ENCODE peak calls at places on chromosome 21, in five cellular contexts. Q is transverse colon, O is hypothalamus, Y is iPS-NIHi11, K is NCI-H1105. W is an unnamed sample.

GRCh38 chr21:37198989-37199924 is 67.9 kb downstream of the VPS26C start:
- DNase-seq in Q (no peak), O (no peak), Y (peak), K (no peak), W (no peak)

GRCh38 chr21:45264146-45264918 is 23.4 kb downstream of the POFUT2 start:
- DNase-seq in Q (no peak), O (no peak), Y (no peak), K (no peak), W (no peak)

GRCh38 chr21:33058468-33059318 is 11.2 kb upstream of the OLIG1 start:
- DNase-seq in Q (no peak), O (no peak), Y (no peak), K (peak), W (no peak)

GRCh38 chr21:38878394-38879179 is 72.9 kb downstream of the ETS2 start:
- DNase-seq in Q (no peak), O (no peak), Y (no peak), K (no peak), W (no peak)

GRCh38 chr21:33089439-33089838 is 19.5 kb downstream of the OLIG1 start:
- DNase-seq in Q (no peak), O (no peak), Y (no peak), K (no peak), W (no peak)

GRCh38 chr21:31459457-31459856 is 115.4 kb upstream of the TIAM1 start:
- DNase-seq in Q (no peak), O (no peak), Y (peak), K (no peak), W (no peak)

GRCh38 chr21:42627527-42628289 is 25.7 kb upstream of the PDE9A start:
- DNase-seq in Q (no peak), O (no peak), Y (no peak), K (no peak), W (no peak)

GRCh38 chr21:33817663-33818433 is 97.8 kb downstream of the ATP5PO start:
- DNase-seq in Q (no peak), O (no peak), Y (no peak), K (peak), W (no peak)

GRCh38 chr21:27156666-27157065 is 189.8 kb upstream of the ADAMTS5 start:
- DNase-seq in Q (no peak), O (no peak), Y (no peak), K (no peak), W (no peak)

GRCh38 chr21:41762753-41763152 is 4.1 kb downstream of the RIPK4 start:
- DNase-seq in Q (no peak), O (no peak), Y (no peak), K (no peak), W (no peak)

GRCh38 chr21:44582980-44583799 is 2.8 kb upstream of the KRTAP10-5 start:
- DNase-seq in Q (no peak), O (no peak), Y (no peak), K (no peak), W (no peak)

GRCh38 chr21:42636535-42636914 is 16.9 kb upstream of the PDE9A start:
- DNase-seq in Q (no peak), O (no peak), Y (no peak), K (no peak), W (no peak)

GRCh38 chr21:33964706-33965325 is 49.2 kb upstream of the ATP5PO start:
- DNase-seq in Q (no peak), O (no peak), Y (no peak), K (no peak), W (no peak)

GRCh38 chr21:43684424-43684823 is 25.1 kb downstream of the RRP1B start:
- DNase-seq in Q (no peak), O (no peak), Y (no peak), K (no peak), W (no peak)

W was measured in NCI-H526.